ENCODE peak calls at places on chromosomes 6 and 20, in four cellular contexts. B is mucosa of descending colon; D is HFFc6; N is activated naive CD4-positive, alpha-beta T cell treated with anti-CD3 and anti-CD28 coated beads, Interleukin-2, amount 50 U/mL, for 16 hours. S is an unnamed sample.

GRCh38 chr6:79712144-79712543 is 81.0 kb downstream of the SH3BGRL2 start:
- DNase-seq in B (no peak), D (no peak), N (no peak), S (no peak)

GRCh38 chr6:167751579-167752115 is 75.1 kb upstream of the AFDN start:
- DNase-seq in B (no peak), D (no peak), N (no peak), S (no peak)

GRCh38 chr6:130967502-130968469 is 95.3 kb downstream of the EPB41L2 start:
- DNase-seq in B (no peak), D (no peak), N (no peak), S (no peak)

GRCh38 chr6:33678932-33679478 is 32.5 kb downstream of the UQCC2 start:
- DNase-seq in B (no peak), D (no peak), N (no peak), S (no peak)

GRCh38 chr6:17714879-17715860 is 8.4 kb upstream of the NUP153 start:
- DNase-seq in B (no peak), D (peak), N (no peak), S (peak)

GRCh38 chr20:60695223-60695622 is 556.8 kb upstream of the CDH4 start:
- DNase-seq in B (no peak), D (peak), N (no peak), S (peak)

GRCh38 chr20:3470627-3471396 is at the start of gene ATRN:
- DNase-seq in B (peak), D (peak), N (peak), S (peak)

GRCh38 chr20:44633187-44633851 is 18.2 kb downstream of the ADA start:
- DNase-seq in B (no peak), D (no peak), N (no peak), S (no peak)

GRCh38 chr6:132590362-132590761 is 821 bp upstream of the TAAR5 start:
- DNase-seq in B (no peak), D (no peak), N (no peak), S (no peak)

GRCh38 chr6:37381579-37381978 is 27.8 kb downstream of the RNF8 start:
- DNase-seq in B (peak), D (peak), N (peak), S (peak)

GRCh38 chr20:10316582-10316981 is 98.0 kb downstream of the SNAP25 start:
- DNase-seq in B (peak), D (no peak), N (no peak), S (peak)

GRCh38 chr6:6610031-6610591 is 21.6 kb downstream of the LY86 start:
- DNase-seq in B (peak), D (no peak), N (peak), S (no peak)

GRCh38 chr6:57040011-57040410 is 6.5 kb upstream of the KIAA1586 start:
- DNase-seq in B (no peak), D (no peak), N (no peak), S (peak)

GRCh38 chr20:44074252-44075151 is 112.5 kb downstream of the JPH2 start:
- DNase-seq in B (no peak), D (peak), N (no peak), S (peak)

GRCh38 chr6:153160221-153160620 is 29.1 kb upstream of the RGS17 start:
- DNase-seq in B (no peak), D (no peak), N (no peak), S (no peak)

GRCh38 chr6:89050155-89050554 is 30.4 kb upstream of the PNRC1 start:
- DNase-seq in B (no peak), D (no peak), N (no peak), S (no peak)

GRCh38 chr6:107600936-107601335 is 111.0 kb downstream of the SOBP start:
- DNase-seq in B (peak), D (peak), N (no peak), S (peak)

GRCh38 chr6:56984374-56984773 is 29.5 kb downstream of the BEND6 start:
- DNase-seq in B (no peak), D (no peak), N (no peak), S (no peak)

GRCh38 chr6:13397359-13398080 is 69.2 kb upstream of the TBC1D7 start:
- DNase-seq in B (peak), D (no peak), N (no peak), S (no peak)

GRCh38 chr6:12065321-12066140 is 53.4 kb downstream of the HIVEP1 start:
- DNase-seq in B (no peak), D (no peak), N (no peak), S (no peak)

GRCh38 chr6:48307583-48307982 is 196.6 kb upstream of the PTCHD4 start:
- DNase-seq in B (no peak), D (no peak), N (no peak), S (no peak)

GRCh38 chr6:86723729-86724128 is 213.6 kb upstream of the HTR1E start:
- DNase-seq in B (no peak), D (no peak), N (no peak), S (peak)

GRCh38 chr6:135231469-135231844 is 50.3 kb downstream of the MYB start:
- DNase-seq in B (peak), D (peak), N (no peak), S (no peak)

GRCh38 chr6:81762132-81762531 is 9.7 kb upstream of the TENT5A start:
- DNase-seq in B (no peak), D (peak), N (no peak), S (no peak)

GRCh38 chr20:18588554-18589043 is 745 bp downstream of the DTD1 start:
- DNase-seq in B (no peak), D (no peak), N (no peak), S (no peak)

GRCh38 chr6:169825558-169826225 is 74.3 kb downstream of the ERMARD start:
- DNase-seq in B (no peak), D (no peak), N (no peak), S (no peak)

GRCh38 chr20:51017313-51017712 is 5.6 kb downstream of the KCNG1 start:
- DNase-seq in B (no peak), D (no peak), N (no peak), S (no peak)

GRCh38 chr6:83867527-83868161 is 8.2 kb downstream of the CYB5R4 start:
- DNase-seq in B (peak), D (peak), N (peak), S (peak)

GRCh38 chr20:22453244-22454080 is 130.9 kb downstream of the FOXA2 start:
- DNase-seq in B (peak), D (no peak), N (no peak), S (peak)

GRCh38 chr6:21438237-21438985 is 155.1 kb upstream of the SOX4 start:
- DNase-seq in B (no peak), D (no peak), N (no peak), S (peak)

GRCh38 chr20:37383229-37383989 is 37.5 kb downstream of the SRC start:
- DNase-seq in B (no peak), D (no peak), N (no peak), S (peak)

GRCh38 chr6:137849076-137849708 is 17.9 kb upstream of the TNFAIP3 start:
- DNase-seq in B (no peak), D (no peak), N (no peak), S (no peak)

GRCh38 chr6:3001773-3002293 is 2.1 kb downstream of the NQO2 start:
- DNase-seq in B (no peak), D (peak), N (no peak), S (peak)

GRCh38 chr20:57947421-57948176 is 237.8 kb upstream of the PMEPA1 start:
- DNase-seq in B (no peak), D (peak), N (no peak), S (no peak)

GRCh38 chr20:24698189-24698588 is 228.8 kb downstream of the SYNDIG1 start:
- DNase-seq in B (no peak), D (no peak), N (no peak), S (no peak)

GRCh38 chr6:37535701-37536461 is 36.2 kb upstream of the CCDC167 start:
- DNase-seq in B (peak), D (no peak), N (no peak), S (peak)